ENCODE peak calls at places on chromosomes 5 and 9, in eight cellular contexts. X, T, C, R, D, E, V and J are unnamed samples.

GRCh38 chr9:89604463-89605180 is at the start of gene GADD45G:
- DNase-seq in V (peak), C (peak), E (peak), T (peak), R (no peak), D (peak), X (peak), J (peak)

GRCh38 chr5:59241119-59241518 is 652.4 kb downstream of the PDE4D start:
- DNase-seq in D (no peak), X (no peak), C (no peak), R (no peak), T (no peak), V (no peak), E (no peak), J (no peak)

GRCh38 chr5:126780165-126780827 is 3.4 kb downstream of the LMNB1 start:
- DNase-seq in D (peak), T (no peak), X (peak), E (no peak), V (peak), C (peak), R (no peak), J (no peak)

GRCh38 chr5:131979816-131980215 is 31.6 kb downstream of the ACSL6 start:
- DNase-seq in T (no peak), D (no peak), E (no peak), X (no peak), R (no peak), V (no peak), C (no peak), J (no peak)

GRCh38 chr9:113996531-113997001 is 81.5 kb downstream of the AMBP start:
- DNase-seq in V (peak), E (peak), R (no peak), X (no peak), D (no peak), T (no peak), C (no peak), J (no peak)

GRCh38 chr5:140322751-140323731 is 20.1 kb upstream of the PFDN1 start:
- DNase-seq in V (peak), D (peak), T (no peak), R (no peak), E (no peak), C (peak), X (no peak), J (no peak)

GRCh38 chr5:172095368-172095960 is 89.0 kb upstream of the FBXW11 start:
- DNase-seq in E (no peak), D (no peak), X (no peak), C (no peak), V (no peak), T (no peak), R (no peak), J (no peak)

GRCh38 chr5:181221792-181222629 is 1.1 kb upstream of the TRIM41 start:
- DNase-seq in R (peak), D (peak), C (peak), X (peak), E (peak), T (no peak), V (peak), J (peak)

GRCh38 chr5:142016576-142016975 is 3.7 kb upstream of the GNPDA1 start:
- DNase-seq in R (no peak), C (no peak), V (no peak), E (no peak), X (no peak), D (no peak), T (no peak), J (no peak)

GRCh38 chr5:120610145-120610544 is 146.0 kb downstream of the PRR16 start:
- DNase-seq in T (no peak), R (no peak), X (no peak), C (no peak), D (no peak), E (no peak), V (no peak), J (no peak)

GRCh38 chr5:78504726-78505431 is 143.7 kb downstream of the LHFPL2 start:
- DNase-seq in V (peak), D (peak), E (no peak), X (peak), C (peak), T (no peak), R (peak), J (peak)

DNA sequence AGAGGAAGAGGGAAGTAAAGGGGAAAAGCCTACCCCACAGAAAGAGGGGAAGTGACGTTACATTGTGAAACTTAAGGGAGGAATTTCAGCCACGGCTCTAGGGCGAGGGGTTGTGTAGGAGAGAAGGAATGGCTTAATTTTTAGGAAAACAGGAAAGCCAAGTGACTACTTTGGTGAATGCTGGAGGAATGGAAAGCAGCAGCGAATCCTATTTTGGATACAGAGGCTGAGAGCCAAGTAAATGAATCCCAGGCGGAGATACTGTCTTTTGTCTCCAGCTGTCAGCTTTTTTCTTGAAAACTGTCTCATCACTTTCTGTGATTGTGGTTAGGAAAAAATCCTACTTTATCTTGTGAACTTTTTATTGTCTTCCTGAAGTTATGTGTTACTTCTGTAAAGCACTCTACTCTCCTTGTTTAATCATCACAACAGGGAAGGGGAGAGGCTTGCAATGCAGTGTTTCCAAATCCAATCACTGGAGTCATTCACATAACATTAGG is 188.4 kb downstream of the TSSK1B start:
- DNase-seq in D (no peak), X (no peak), T (no peak), R (no peak), C (no peak), V (peak), E (no peak), J (no peak)
- H3K27ac ChIP-seq in D (no peak), X (peak), T (peak), R (no peak), C (no peak), V (peak), E (peak), J (peak)

GRCh38 chr5:72920690-72921089 is 35.2 kb upstream of the FCHO2 start:
- DNase-seq in R (peak), E (no peak), V (no peak), C (peak), D (no peak), X (no peak), T (no peak), J (no peak)

GRCh38 chr5:72921886-72922285 is 34.0 kb upstream of the FCHO2 start:
- DNase-seq in D (no peak), C (no peak), E (no peak), R (no peak), V (no peak), X (no peak), T (no peak), J (no peak)

GRCh38 chr5:72921103-72921502 is 34.7 kb upstream of the FCHO2 start:
- DNase-seq in E (no peak), C (no peak), D (no peak), R (no peak), X (no peak), V (no peak), T (no peak), J (no peak)

DNA sequence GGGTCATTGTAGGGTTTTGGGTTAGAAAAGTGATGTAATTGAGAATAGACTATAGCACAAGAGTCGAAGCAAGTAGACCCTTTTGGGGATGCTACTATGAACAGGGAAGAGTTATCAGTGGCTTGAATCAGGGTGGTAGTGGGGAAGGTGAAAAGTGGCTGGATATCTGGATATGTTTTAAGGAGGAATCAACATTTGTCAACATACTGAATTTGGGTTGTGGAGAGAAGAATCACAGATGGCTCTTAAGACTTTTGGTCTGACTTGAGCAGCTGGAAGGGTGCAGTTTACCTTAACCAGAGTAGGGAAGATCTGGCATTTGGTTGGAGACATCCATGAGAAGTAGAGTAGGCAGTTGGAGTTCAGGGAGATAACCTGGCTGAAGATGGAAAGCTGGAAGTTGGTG is 38.5 kb upstream of the FCHO2 start:
- DNase-seq in X (no peak), R (no peak), T (no peak), C (no peak), V (no peak), E (no peak), D (no peak), J (no peak)
- TF ChIP-seq POLR2A in X (no peak), R (no peak), T (no peak), C (no peak), V (no peak), E (no peak), D (no peak), J (no peak)

GRCh38 chr5:1107167-1108007 is 4.5 kb downstream of the SLC12A7 start:
- DNase-seq in X (no peak), E (no peak), R (no peak), T (no peak), C (no peak), V (no peak), D (no peak), J (no peak)

GRCh38 chr5:1103505-1104326 is 8.1 kb downstream of the SLC12A7 start:
- DNase-seq in T (no peak), R (no peak), E (peak), V (peak), D (peak), C (no peak), X (peak), J (peak)

GRCh38 chr5:1104327-1105006 is 7.4 kb downstream of the SLC12A7 start:
- DNase-seq in D (no peak), E (peak), V (no peak), T (no peak), R (no peak), C (no peak), X (no peak), J (no peak)

GRCh38 chr5:1106385-1107166 is 5.3 kb downstream of the SLC12A7 start:
- DNase-seq in T (no peak), E (no peak), R (no peak), V (no peak), D (no peak), X (no peak), C (no peak), J (no peak)

GRCh38 chr5:1105350-1106265 is 6.3 kb downstream of the SLC12A7 start:
- DNase-seq in X (peak), D (no peak), T (no peak), R (no peak), V (no peak), C (no peak), E (no peak), J (no peak)
- H3K4me3 ChIP-seq in X (no peak), D (no peak), T (no peak), R (no peak), V (no peak), C (no peak), E (peak), J (no peak)

GRCh38 chr9:100554935-100555401 is 22.9 kb upstream of the CAVIN4 start:
- DNase-seq in E (no peak), X (no peak), C (peak), D (no peak), R (no peak), V (no peak), T (no peak), J (no peak)
- H3K27ac ChIP-seq in E (no peak), X (no peak), C (no peak), D (no peak), R (no peak), V (no peak), T (no peak), J (no peak)

GRCh38 chr5:14127587-14127986 is 15.6 kb upstream of the TRIO start:
- DNase-seq in V (no peak), X (no peak), E (no peak), D (no peak), R (no peak), T (no peak), C (no peak), J (no peak)
- TF ChIP-seq POLR2A in V (no peak), X (no peak), E (no peak), D (no peak), R (no peak), T (no peak), C (no peak), J (no peak)